ENCODE peak calls at places on chromosomes 1 and 21, in six cellular contexts. One of them, this sample, is unnamed.

GRCh38 chr1:156082111-156083091 is at the start of gene MEX3A:
- DNase-seq in foreskin fibroblast: peak
- DNase-seq in GM12891: peak
- DNase-seq in lower lobe of right lung: peak
- DNase-seq in retina: peak
- DNase-seq in fibroblast of lung: peak
- DNase-seq in this sample: peak

GRCh38 chr1:37338658-37339057 is 135.7 kb upstream of the ZC3H12A start:
- DNase-seq in foreskin fibroblast: no peak
- DNase-seq in GM12891: no peak
- DNase-seq in lower lobe of right lung: no peak
- DNase-seq in retina: no peak
- DNase-seq in fibroblast of lung: no peak
- DNase-seq in this sample: no peak

GRCh38 chr1:36882536-36883285 is 151.6 kb downstream of the GRIK3 start:
- DNase-seq in foreskin fibroblast: no peak
- DNase-seq in GM12891: no peak
- DNase-seq in lower lobe of right lung: no peak
- DNase-seq in retina: no peak
- DNase-seq in fibroblast of lung: no peak
- DNase-seq in this sample: no peak

GRCh38 chr1:67342002-67342890 is 34.6 kb downstream of the IL12RB2 start:
- DNase-seq in foreskin fibroblast: no peak
- DNase-seq in GM12891: no peak
- DNase-seq in lower lobe of right lung: no peak
- DNase-seq in retina: no peak
- DNase-seq in fibroblast of lung: no peak
- DNase-seq in this sample: peak

GRCh38 chr1:17121881-17122280 is 2.6 kb upstream of the PADI2 start:
- DNase-seq in foreskin fibroblast: peak
- DNase-seq in GM12891: no peak
- DNase-seq in lower lobe of right lung: no peak
- DNase-seq in retina: no peak
- DNase-seq in fibroblast of lung: peak
- DNase-seq in this sample: no peak

GRCh38 chr1:107246775-107247345 is 106.0 kb downstream of the NTNG1 start:
- DNase-seq in foreskin fibroblast: no peak
- DNase-seq in GM12891: no peak
- DNase-seq in lower lobe of right lung: no peak
- DNase-seq in retina: no peak
- DNase-seq in fibroblast of lung: peak
- DNase-seq in this sample: no peak

GRCh38 chr1:17232759-17233661 is 15.9 kb upstream of the PADI3 start:
- DNase-seq in foreskin fibroblast: peak
- DNase-seq in GM12891: no peak
- DNase-seq in lower lobe of right lung: no peak
- DNase-seq in retina: no peak
- DNase-seq in fibroblast of lung: peak
- DNase-seq in this sample: no peak

GRCh38 chr1:152313970-152314369 is 11.1 kb downstream of the FLG start:
- DNase-seq in foreskin fibroblast: no peak
- DNase-seq in GM12891: no peak
- DNase-seq in lower lobe of right lung: no peak
- DNase-seq in retina: no peak
- DNase-seq in fibroblast of lung: no peak
- DNase-seq in this sample: no peak

GRCh38 chr21:27086630-27087029 is 119.7 kb upstream of the ADAMTS5 start:
- DNase-seq in foreskin fibroblast: no peak
- DNase-seq in GM12891: no peak
- DNase-seq in lower lobe of right lung: no peak
- DNase-seq in retina: no peak
- DNase-seq in fibroblast of lung: no peak
- DNase-seq in this sample: no peak

GRCh38 chr1:198601936-198602889 is 36.6 kb upstream of the PTPRC start:
- DNase-seq in foreskin fibroblast: peak
- DNase-seq in GM12891: no peak
- DNase-seq in lower lobe of right lung: no peak
- DNase-seq in retina: no peak
- DNase-seq in fibroblast of lung: peak
- DNase-seq in this sample: no peak

GRCh38 chr1:93717639-93718038 is 36.0 kb upstream of the BCAR3 start:
- DNase-seq in foreskin fibroblast: no peak
- DNase-seq in GM12891: no peak
- DNase-seq in lower lobe of right lung: no peak
- DNase-seq in retina: no peak
- DNase-seq in fibroblast of lung: no peak
- DNase-seq in this sample: no peak

GRCh38 chr1:50969611-50970507 is at the start of gene CDKN2C:
- DNase-seq in foreskin fibroblast: peak
- DNase-seq in GM12891: peak
- DNase-seq in lower lobe of right lung: peak
- DNase-seq in retina: peak
- DNase-seq in fibroblast of lung: peak
- DNase-seq in this sample: no peak

GRCh38 chr1:77683836-77684148 is 1.3 kb upstream of the ZZZ3 start:
- DNase-seq in foreskin fibroblast: no peak
- DNase-seq in GM12891: no peak
- DNase-seq in lower lobe of right lung: no peak
- DNase-seq in retina: no peak
- DNase-seq in fibroblast of lung: no peak
- DNase-seq in this sample: no peak

GRCh38 chr21:35475768-35476167 is 426.7 kb upstream of the RUNX1 start:
- DNase-seq in foreskin fibroblast: peak
- DNase-seq in GM12891: no peak
- DNase-seq in lower lobe of right lung: no peak
- DNase-seq in retina: no peak
- DNase-seq in fibroblast of lung: peak
- DNase-seq in this sample: no peak

GRCh38 chr1:198040880-198041279 is 115.9 kb upstream of the NEK7 start:
- DNase-seq in foreskin fibroblast: no peak
- DNase-seq in GM12891: no peak
- DNase-seq in lower lobe of right lung: no peak
- DNase-seq in retina: no peak
- DNase-seq in fibroblast of lung: no peak
- DNase-seq in this sample: no peak